ENCODE peak calls at places on chromosomes 13 and 19, in seven cellular contexts. Z, G, D, Q, X, N and R are unnamed samples.

GRCh38 chr13:32669030-32669646 is 82.9 kb downstream of the PDS5B start:
- DNase-seq in Z (no peak), G (peak), D (peak), Q (no peak), X (no peak), N (no peak), R (no peak)

GRCh38 chr13:107185889-107186288 is 618.0 kb upstream of the ARGLU1 start:
- DNase-seq in Z (no peak), G (peak), D (peak), Q (no peak), X (no peak), N (no peak), R (no peak)

GRCh38 chr13:110210604-110210985 is 96.4 kb downstream of the COL4A1 start:
- DNase-seq in Z (no peak), G (no peak), D (no peak), Q (no peak), X (no peak), N (no peak), R (no peak)

GRCh38 chr13:31046711-31047279 is 114.3 kb downstream of the TEX26 start:
- DNase-seq in Z (peak), G (peak), D (peak), Q (peak), X (no peak), N (no peak), R (no peak)

GRCh38 chr13:35512271-35512920 is 35.9 kb upstream of the MAB21L1 start:
- DNase-seq in Z (no peak), G (peak), D (peak), Q (peak), X (no peak), N (peak), R (no peak)

GRCh38 chr19:47067215-47067847 is 18.9 kb upstream of the TMEM160 start:
- DNase-seq in Z (no peak), G (no peak), D (no peak), Q (no peak), X (no peak), N (no peak), R (no peak)

GRCh38 chr19:46725859-46726393 is 9.0 kb upstream of the PRKD2 start:
- DNase-seq in Z (no peak), G (no peak), D (no peak), Q (no peak), X (peak), N (no peak), R (peak)

GRCh38 chr13:79647518-79647917 is 166.6 kb downstream of the NDFIP2 start:
- DNase-seq in Z (no peak), G (no peak), D (no peak), Q (no peak), X (no peak), N (no peak), R (no peak)

GRCh38 chr19:13089139-13089856 is 13.4 kb downstream of the LYL1 start:
- DNase-seq in Z (no peak), G (peak), D (no peak), Q (no peak), X (no peak), N (no peak), R (no peak)

GRCh38 chr13:42893346-42893745 is 98.7 kb downstream of the EPSTI1 start:
- DNase-seq in Z (no peak), G (peak), D (peak), Q (no peak), X (no peak), N (no peak), R (no peak)

GRCh38 chr19:36547001-36547732 is 19.1 kb upstream of the ZNF260 start:
- DNase-seq in Z (no peak), G (peak), D (no peak), Q (no peak), X (no peak), N (no peak), R (no peak)

GRCh38 chr13:43608400-43609137 is 178.2 kb downstream of the ENOX1 start:
- DNase-seq in Z (no peak), G (no peak), D (no peak), Q (no peak), X (no peak), N (no peak), R (no peak)

GRCh38 chr13:75812751-75813181 is 176.6 kb downstream of the LMO7 start:
- DNase-seq in Z (no peak), G (no peak), D (peak), Q (peak), X (no peak), N (no peak), R (no peak)

GRCh38 chr13:31433756-31434155 is 234.0 kb downstream of the B3GLCT start:
- DNase-seq in Z (no peak), G (peak), D (no peak), Q (no peak), X (no peak), N (no peak), R (no peak)

GRCh38 chr19:4068058-4068966 is 1.6 kb upstream of the ZBTB7A start:
- DNase-seq in Z (peak), G (peak), D (no peak), Q (no peak), X (no peak), N (no peak), R (no peak)

GRCh38 chr19:1264801-1265610 is 4.1 kb upstream of the CIRBP start:
- DNase-seq in Z (peak), G (peak), D (peak), Q (peak), X (peak), N (no peak), R (peak)

GRCh38 chr13:32135655-32136054 is 104.1 kb downstream of the FRY start:
- DNase-seq in Z (no peak), G (peak), D (peak), Q (no peak), X (no peak), N (peak), R (no peak)

GRCh38 chr19:32876236-32876918 is 6.8 kb upstream of the SLC7A9 start:
- DNase-seq in Z (peak), G (no peak), D (no peak), Q (no peak), X (no peak), N (no peak), R (no peak)

GRCh38 chr13:31073859-31074718 is 87.6 kb downstream of the HSPH1 start:
- DNase-seq in Z (no peak), G (peak), D (peak), Q (no peak), X (no peak), N (no peak), R (no peak)

GRCh38 chr19:48588670-48589399 is 17.7 kb upstream of the SPACA4 start:
- DNase-seq in Z (peak), G (peak), D (peak), Q (peak), X (peak), N (peak), R (peak)

GRCh38 chr13:87867426-87867825 is 196.3 kb downstream of the SLITRK5 start:
- DNase-seq in Z (no peak), G (no peak), D (no peak), Q (no peak), X (no peak), N (no peak), R (no peak)

GRCh38 chr19:3547301-3547731 is 8.3 kb downstream of the TEKTIP1 start:
- DNase-seq in Z (no peak), G (peak), D (no peak), Q (no peak), X (no peak), N (no peak), R (no peak)

GRCh38 chr13:27079421-27079958 is 92.1 kb downstream of the USP12 start:
- DNase-seq in Z (no peak), G (peak), D (peak), Q (no peak), X (no peak), N (peak), R (no peak)

GRCh38 chr19:42420055-42420544 is 7.1 kb downstream of the LIPE start:
- DNase-seq in Z (peak), G (peak), D (peak), Q (peak), X (no peak), N (no peak), R (peak)

GRCh38 chr13:34721631-34722144 is 220.4 kb upstream of the NBEA start:
- DNase-seq in Z (no peak), G (no peak), D (no peak), Q (no peak), X (no peak), N (no peak), R (no peak)

GRCh38 chr13:24221007-24221406 is 60.5 kb downstream of the SPATA13 start:
- DNase-seq in Z (no peak), G (no peak), D (no peak), Q (no peak), X (no peak), N (no peak), R (no peak)

GRCh38 chr19:47752440-47753211 is 7.3 kb downstream of the NOP53 start:
- DNase-seq in Z (no peak), G (no peak), D (no peak), Q (no peak), X (no peak), N (no peak), R (no peak)

GRCh38 chr19:32091196-32091595 is 254.2 kb upstream of the ZNF507 start:
- DNase-seq in Z (no peak), G (no peak), D (no peak), Q (no peak), X (no peak), N (no peak), R (no peak)

GRCh38 chr13:65378943-65379519 is 1851.1 kb downstream of the PCDH9 start:
- DNase-seq in Z (no peak), G (no peak), D (no peak), Q (no peak), X (no peak), N (no peak), R (no peak)

GRCh38 chr13:103351035-103351828 is 285.0 kb upstream of the SLC10A2 start:
- DNase-seq in Z (no peak), G (no peak), D (peak), Q (no peak), X (no peak), N (no peak), R (no peak)

GRCh38 chr13:106348032-106348431 is 187.4 kb downstream of the EFNB2 start:
- DNase-seq in Z (no peak), G (peak), D (peak), Q (no peak), X (no peak), N (no peak), R (no peak)

GRCh38 chr19:5718032-5718578 is 1.8 kb downstream of the LONP1 start:
- DNase-seq in Z (no peak), G (peak), D (peak), Q (no peak), X (no peak), N (peak), R (peak)

GRCh38 chr13:114071991-114072390 is 60.4 kb downstream of the RASA3 start:
- DNase-seq in Z (no peak), G (no peak), D (no peak), Q (no peak), X (peak), N (no peak), R (peak)

GRCh38 chr13:44865722-44866484 is 123.4 kb downstream of the NUFIP1 start:
- DNase-seq in Z (no peak), G (no peak), D (no peak), Q (no peak), X (no peak), N (no peak), R (no peak)

GRCh38 chr19:35327642-35328041 is 1.3 kb upstream of the CD22 start:
- DNase-seq in Z (no peak), G (no peak), D (no peak), Q (no peak), X (peak), N (no peak), R (no peak)

GRCh38 chr13:105598551-105598950 is 936.9 kb downstream of the EFNB2 start:
- DNase-seq in Z (no peak), G (no peak), D (peak), Q (no peak), X (no peak), N (no peak), R (no peak)

GRCh38 chr13:20609145-20609544 is 42.2 kb downstream of the IFT88 start:
- DNase-seq in Z (no peak), G (peak), D (peak), Q (no peak), X (no peak), N (peak), R (no peak)

GRCh38 chr19:11446652-11447301 is 11.3 kb downstream of the PRKCSH start:
- DNase-seq in Z (peak), G (peak), D (no peak), Q (no peak), X (peak), N (no peak), R (peak)

GRCh38 chr13:61898207-61898606 is 482.6 kb upstream of the PCDH20 start:
- DNase-seq in Z (no peak), G (no peak), D (no peak), Q (no peak), X (no peak), N (no peak), R (no peak)

GRCh38 chr19:45471866-45472556 is 4.2 kb downstream of the FOSB start:
- DNase-seq in Z (no peak), G (peak), D (no peak), Q (no peak), X (no peak), N (no peak), R (no peak)

GRCh38 chr19:45473366-45474190 is 5.8 kb downstream of the FOSB start:
- DNase-seq in Z (no peak), G (peak), D (peak), Q (no peak), X (no peak), N (no peak), R (no peak)

GRCh38 chr19:45474191-45474940 is 6.6 kb downstream of the FOSB start:
- DNase-seq in Z (no peak), G (peak), D (peak), Q (no peak), X (no peak), N (no peak), R (no peak)

GRCh38 chr19:45471116-45471865 is 3.5 kb downstream of the FOSB start:
- DNase-seq in Z (no peak), G (peak), D (no peak), Q (no peak), X (no peak), N (no peak), R (no peak)

GRCh38 chr19:45472557-45473365 is 5.0 kb downstream of the FOSB start:
- DNase-seq in Z (no peak), G (peak), D (no peak), Q (no peak), X (no peak), N (no peak), R (no peak)
- H3K4me3 ChIP-seq in Z (no peak), G (no peak), D (peak), Q (no peak), X (peak), N (peak), R (no peak)

DNA sequence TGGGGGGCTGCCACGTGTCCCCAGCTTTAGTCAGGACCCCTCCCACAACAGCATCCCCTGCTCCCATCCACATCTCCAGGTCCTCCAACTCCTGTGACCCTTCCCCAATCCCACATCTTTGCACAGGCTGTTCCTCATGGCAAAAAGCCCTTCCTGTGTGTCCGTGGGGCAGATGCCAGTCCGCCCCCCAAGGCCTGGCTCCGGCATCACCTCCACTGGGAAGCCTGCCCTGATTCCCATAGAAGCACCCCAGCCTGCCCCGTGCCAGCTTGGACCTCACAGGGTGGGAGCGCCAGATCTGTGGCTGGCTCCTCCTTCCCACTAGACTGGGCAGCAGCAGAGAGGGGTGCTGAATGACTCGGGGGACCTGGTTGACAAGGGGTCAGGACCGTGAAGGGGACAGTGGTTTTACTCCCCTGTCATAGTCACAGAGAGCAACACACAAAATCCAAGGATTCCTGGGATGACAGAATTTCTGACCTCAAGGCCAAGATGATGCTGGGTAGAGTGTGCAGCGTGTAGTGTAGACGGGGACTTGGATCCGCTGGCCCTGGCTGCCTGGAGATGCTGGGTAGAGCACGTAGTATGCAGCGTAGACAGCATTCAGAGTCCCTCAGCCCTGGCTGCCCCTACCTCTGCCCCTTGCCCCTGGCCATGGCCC is 13.3 kb downstream of the KLF2 start:
- DNase-seq in Z (no peak), G (peak), D (no peak), Q (no peak), X (no peak), N (no peak), R (no peak)
- H3K27ac ChIP-seq in Z (no peak), G (peak), D (peak), Q (no peak), X (peak), N (peak), R (peak)

DNA sequence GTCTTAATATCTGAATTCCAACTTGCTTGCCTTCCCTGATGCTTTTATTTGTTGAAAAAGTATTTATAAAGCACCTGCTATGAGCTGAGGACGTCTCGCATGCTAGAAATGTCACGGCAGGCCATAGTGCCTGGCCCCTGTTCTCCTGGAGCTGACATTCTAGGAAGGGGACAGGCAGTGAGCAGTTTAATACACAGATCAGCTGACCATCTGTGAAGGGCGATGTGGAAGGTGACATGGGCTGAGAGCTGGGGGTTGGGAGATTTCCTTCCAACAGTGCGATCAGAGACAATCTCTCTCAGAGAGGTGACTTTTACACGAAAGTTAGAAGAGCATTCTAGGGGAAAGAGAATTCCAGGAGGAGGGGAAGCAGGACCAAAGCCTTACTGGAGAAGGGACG is 153.2 kb downstream of the ZNF536 start:
- DNase-seq in Z (no peak), G (no peak), D (no peak), Q (no peak), X (no peak), N (no peak), R (no peak)
- H3K4me3 ChIP-seq in Z (no peak), G (no peak), D (no peak), Q (no peak), X (no peak), N (no peak), R (no peak)

DNA sequence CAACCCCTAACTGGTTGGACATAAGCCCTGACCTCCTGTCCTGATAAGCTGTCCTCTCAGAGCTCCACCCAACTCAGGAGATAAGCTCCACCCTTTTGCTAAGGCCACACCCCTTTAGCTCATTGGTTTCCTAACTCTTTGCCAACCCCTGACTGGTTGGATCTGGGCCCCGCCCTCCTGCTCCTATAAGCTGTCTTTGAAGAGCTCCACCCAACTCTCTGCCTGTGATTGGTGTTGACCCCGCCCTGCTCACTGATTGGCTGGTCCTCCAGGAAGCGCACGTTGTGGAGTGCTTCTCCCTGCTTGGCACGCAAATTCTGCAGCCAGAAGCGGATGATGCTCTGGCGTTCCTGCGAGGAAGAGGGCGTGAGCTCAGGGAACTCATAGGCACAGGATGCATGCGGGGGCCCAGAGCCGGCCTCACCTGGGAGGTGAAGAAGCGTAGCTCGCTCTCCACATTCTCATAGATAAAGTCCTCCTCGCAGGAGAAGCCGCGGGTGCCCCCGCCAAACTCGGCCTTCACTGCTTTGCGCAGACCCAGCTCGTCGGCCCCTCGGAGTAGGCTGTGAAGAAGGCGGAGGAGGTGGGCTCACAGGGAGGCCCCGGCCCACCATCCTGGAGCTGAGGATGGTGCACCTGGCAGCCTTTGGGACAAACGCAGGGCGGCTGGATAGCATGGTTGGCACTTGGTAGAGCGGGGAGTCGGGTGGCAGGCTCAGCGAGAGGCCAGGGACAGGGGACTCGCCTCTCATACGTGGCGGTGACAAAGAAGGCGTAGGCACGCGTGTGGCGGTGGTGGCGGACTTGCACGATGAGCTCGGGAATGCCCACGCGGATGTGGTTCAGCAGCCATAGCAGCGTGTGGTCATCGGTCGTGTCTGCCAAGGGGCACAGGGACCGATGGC is 1.7 kb downstream of the ANO8 start:
- DNase-seq in Z (no peak), G (peak), D (no peak), Q (peak), X (no peak), N (no peak), R (no peak)
- H3K27ac ChIP-seq in Z (no peak), G (no peak), D (no peak), Q (no peak), X (no peak), N (no peak), R (no peak)

DNA sequence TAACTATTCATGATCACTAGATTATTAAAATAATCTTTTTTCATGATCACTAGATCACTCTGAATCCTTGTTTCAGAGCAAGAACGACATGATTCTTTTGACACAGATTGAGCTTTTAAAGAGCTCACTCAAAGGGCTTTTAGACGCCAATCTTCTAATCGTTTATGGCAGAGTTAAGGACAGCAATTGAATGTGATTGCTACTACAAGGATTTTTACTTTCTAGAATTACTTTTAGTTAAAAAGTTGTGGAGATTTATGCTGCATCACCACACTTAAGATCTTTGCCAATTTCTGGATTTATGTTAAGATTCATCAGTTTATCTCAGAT is 1.3 kb downstream of the EXOSC8 start:
- DNase-seq in Z (no peak), G (no peak), D (no peak), Q (no peak), X (no peak), N (no peak), R (no peak)
- H3K4me3 ChIP-seq in Z (peak), G (peak), D (peak), Q (no peak), X (peak), N (peak), R (no peak)